ENCODE peak calls at places on chromosomes 2 and 18, in five cellular contexts. H, S, U, W and E are unnamed samples.

GRCh38 chr2:157257312-157258252 is at the start of gene GALNT5:
- DNase-seq in H (no peak), S (no peak), U (peak), W (peak), E (no peak)

GRCh38 chr2:207993141-207993763 is 32.1 kb downstream of the PLEKHM3 start:
- DNase-seq in H (peak), S (no peak), U (no peak), W (peak), E (no peak)

GRCh38 chr18:59988098-59988706 is 88.4 kb downstream of the PMAIP1 start:
- DNase-seq in H (peak), S (peak), U (peak), W (peak), E (no peak)

GRCh38 chr2:222939208-222939846 is 78.5 kb downstream of the ACSL3 start:
- DNase-seq in H (peak), S (no peak), U (peak), W (peak), E (peak)

GRCh38 chr2:8320305-8320704 is 361.6 kb upstream of the ID2 start:
- DNase-seq in H (no peak), S (no peak), U (no peak), W (no peak), E (no peak)

GRCh38 chr2:238158807-238159539 is at the start of gene ERFE:
- DNase-seq in H (peak), S (no peak), U (peak), W (peak), E (no peak)

GRCh38 chr2:217092710-217093379 is 233.0 kb upstream of the TNP1 start:
- DNase-seq in H (no peak), S (no peak), U (no peak), W (no peak), E (no peak)

GRCh38 chr2:17539596-17539992 is 902 bp upstream of the VSNL1 start:
- DNase-seq in H (no peak), S (no peak), U (peak), W (peak), E (no peak)

GRCh38 chr2:231308631-231309414 is 86.7 kb upstream of the B3GNT7 start:
- DNase-seq in H (no peak), S (no peak), U (no peak), W (peak), E (no peak)

GRCh38 chr2:240926516-240927389 is 20.6 kb downstream of the CROCC2 start:
- DNase-seq in H (no peak), S (no peak), U (peak), W (no peak), E (no peak)

GRCh38 chr18:24991661-24992060 is 360.3 kb downstream of the ZNF521 start:
- DNase-seq in H (no peak), S (no peak), U (no peak), W (no peak), E (no peak)

GRCh38 chr18:24991220-24991575 is 360.8 kb downstream of the ZNF521 start:
- DNase-seq in H (no peak), S (no peak), U (no peak), W (no peak), E (no peak)

GRCh38 chr18:24990548-24991219 is 361.3 kb downstream of the ZNF521 start:
- DNase-seq in H (no peak), S (no peak), U (no peak), W (no peak), E (no peak)

GRCh38 chr18:24987933-24988840 is 363.8 kb downstream of the ZNF521 start:
- DNase-seq in H (no peak), S (no peak), U (no peak), W (no peak), E (no peak)

DNA sequence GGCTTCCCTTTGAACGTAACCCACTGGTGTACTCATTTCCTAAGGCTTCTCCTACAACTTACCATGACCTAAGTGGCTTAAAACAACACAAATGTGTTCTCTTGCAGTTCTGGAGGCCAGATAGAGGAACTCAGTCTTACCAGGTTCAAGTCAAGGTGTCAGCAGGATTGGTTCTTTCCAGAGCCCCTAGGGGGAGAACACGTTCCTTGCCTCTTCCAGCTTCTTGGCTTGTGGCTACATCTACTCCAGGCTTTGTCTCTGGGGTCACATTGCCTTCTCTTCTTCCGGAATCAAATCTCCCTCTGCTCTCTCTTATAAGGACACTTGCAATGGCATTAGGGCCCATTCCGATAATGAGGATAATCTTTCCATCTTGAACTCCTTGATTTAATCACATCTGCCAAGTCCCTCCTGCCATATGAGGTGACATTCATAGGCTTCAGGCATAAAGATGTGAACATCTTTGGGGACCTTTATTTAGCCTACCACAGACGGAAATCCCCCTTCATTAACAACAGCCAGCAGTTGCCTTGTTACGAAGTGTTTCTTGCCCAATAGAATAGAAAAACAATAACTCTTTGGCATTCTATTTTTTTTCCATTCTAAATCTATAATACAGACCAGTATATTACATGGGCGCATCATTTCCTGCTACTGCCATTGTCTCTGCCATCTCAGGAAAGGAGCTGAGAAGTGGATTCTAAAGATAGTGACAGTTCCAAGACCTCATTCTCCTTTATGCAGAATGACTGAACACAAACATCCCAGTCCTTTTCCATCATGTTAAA is 362.0 kb downstream of the ZNF521 start:
- DNase-seq in H (no peak), S (no peak), U (no peak), W (peak), E (no peak)
- TF ChIP-seq CTCF in H (no peak), S (no peak), U (no peak), W (no peak), E (no peak)

GRCh38 chr18:26652501-26652900 is 104.1 kb upstream of the KCTD1 start:
- DNase-seq in H (no peak), S (no peak), U (no peak), W (no peak), E (no peak)

GRCh38 chr18:26650310-26651285 is 102.2 kb upstream of the KCTD1 start:
- DNase-seq in H (no peak), S (no peak), U (no peak), W (no peak), E (no peak)

GRCh38 chr18:26649193-26649543 is 100.8 kb upstream of the KCTD1 start:
- DNase-seq in H (no peak), S (no peak), U (peak), W (no peak), E (no peak)

GRCh38 chr18:26646897-26647296 is 98.5 kb upstream of the KCTD1 start:
- DNase-seq in H (no peak), S (no peak), U (no peak), W (no peak), E (no peak)

GRCh38 chr18:26648509-26649192 is 100.3 kb upstream of the KCTD1 start:
- DNase-seq in H (peak), S (no peak), U (no peak), W (no peak), E (no peak)
- H3K4me3 ChIP-seq in H (no peak), S (no peak), U (no peak), W (no peak), E (no peak)

GRCh38 chr2:60281730-60282129 is 271.7 kb downstream of the BCL11A start:
- DNase-seq in H (no peak), S (no peak), U (no peak), W (no peak), E (no peak)

GRCh38 chr2:60290534-60290933 is 262.9 kb downstream of the BCL11A start:
- DNase-seq in H (no peak), S (no peak), U (no peak), W (no peak), E (no peak)

GRCh38 chr2:60283633-60284032 is 269.8 kb downstream of the BCL11A start:
- DNase-seq in H (no peak), S (no peak), U (no peak), W (no peak), E (no peak)

GRCh38 chr2:60282886-60283285 is 270.6 kb downstream of the BCL11A start:
- DNase-seq in H (no peak), S (no peak), U (no peak), W (no peak), E (no peak)

DNA sequence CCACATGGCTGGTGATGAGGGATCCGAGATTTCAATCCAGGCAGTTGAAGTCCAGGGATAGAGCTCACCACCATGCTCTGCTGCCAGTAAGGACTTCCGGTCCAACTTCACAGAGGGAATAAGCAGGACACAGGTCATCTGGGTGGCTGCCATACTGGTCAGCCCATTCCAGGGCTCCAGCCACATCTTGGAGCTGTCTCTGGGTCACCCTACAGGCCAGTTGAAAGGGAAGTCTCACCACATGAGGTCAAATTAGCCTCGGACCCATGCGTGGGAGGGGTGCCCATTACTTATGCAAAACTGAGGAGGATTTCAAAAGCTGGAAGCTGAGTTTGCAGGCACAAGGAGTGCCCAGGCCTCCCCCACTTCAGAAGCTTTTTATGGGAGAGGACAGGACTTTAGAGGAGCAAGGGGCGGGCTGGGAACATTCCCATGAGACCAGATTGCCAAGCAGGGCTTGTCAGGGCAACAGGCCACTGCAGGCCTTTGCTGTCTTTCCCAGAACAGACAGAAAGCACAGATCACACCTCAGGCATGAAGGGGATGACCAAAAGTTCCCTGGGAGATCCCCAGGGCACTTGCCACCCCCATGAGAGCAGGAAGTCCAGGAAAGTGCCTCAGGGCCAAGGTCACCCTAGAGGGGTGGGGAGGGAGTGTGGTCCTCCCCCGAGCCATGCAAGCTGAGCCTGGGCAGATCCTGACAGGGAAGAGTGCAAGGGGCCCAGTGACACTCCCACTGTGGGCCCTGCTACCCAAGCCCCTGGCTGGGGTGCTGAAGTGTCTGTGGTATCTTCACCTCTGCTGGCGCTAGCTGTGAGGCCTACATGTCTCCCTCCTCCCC is 267.8 kb downstream of the BCL11A start:
- DNase-seq in H (peak), S (no peak), U (no peak), W (no peak), E (no peak)
- TF ChIP-seq CTCF in H (no peak), S (no peak), U (no peak), W (no peak), E (no peak)

DNA sequence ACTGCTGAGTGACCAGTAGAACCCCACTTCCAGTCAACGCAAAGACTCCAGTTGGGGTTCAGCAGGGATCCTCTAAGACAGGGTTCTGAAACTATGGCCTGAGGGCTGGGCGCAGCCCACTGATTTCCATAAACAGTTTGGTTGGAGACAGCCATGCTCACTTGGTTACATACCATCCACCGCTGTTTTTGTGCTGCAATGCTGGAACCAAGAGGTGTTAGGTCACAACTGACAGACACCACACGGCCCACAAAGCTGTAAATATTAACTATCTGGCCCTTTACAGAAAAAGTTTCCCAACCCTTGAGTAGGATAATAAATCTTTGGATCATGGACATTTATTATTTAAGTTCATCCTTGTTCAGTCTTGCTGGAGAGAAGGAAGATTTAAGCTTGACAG is 8.4 kb upstream of the CD226 start:
- DNase-seq in H (no peak), S (no peak), U (no peak), W (no peak), E (no peak)
- H3K4me3 ChIP-seq in H (no peak), S (no peak), U (no peak), W (no peak), E (no peak)

GRCh38 chr2:236798491-236798890 is 228.9 kb downstream of the ACKR3 start:
- DNase-seq in H (no peak), S (no peak), U (no peak), W (no peak), E (no peak)
- TF ChIP-seq CTCF in H (no peak), S (no peak), U (no peak), W (no peak), E (no peak)

DNA sequence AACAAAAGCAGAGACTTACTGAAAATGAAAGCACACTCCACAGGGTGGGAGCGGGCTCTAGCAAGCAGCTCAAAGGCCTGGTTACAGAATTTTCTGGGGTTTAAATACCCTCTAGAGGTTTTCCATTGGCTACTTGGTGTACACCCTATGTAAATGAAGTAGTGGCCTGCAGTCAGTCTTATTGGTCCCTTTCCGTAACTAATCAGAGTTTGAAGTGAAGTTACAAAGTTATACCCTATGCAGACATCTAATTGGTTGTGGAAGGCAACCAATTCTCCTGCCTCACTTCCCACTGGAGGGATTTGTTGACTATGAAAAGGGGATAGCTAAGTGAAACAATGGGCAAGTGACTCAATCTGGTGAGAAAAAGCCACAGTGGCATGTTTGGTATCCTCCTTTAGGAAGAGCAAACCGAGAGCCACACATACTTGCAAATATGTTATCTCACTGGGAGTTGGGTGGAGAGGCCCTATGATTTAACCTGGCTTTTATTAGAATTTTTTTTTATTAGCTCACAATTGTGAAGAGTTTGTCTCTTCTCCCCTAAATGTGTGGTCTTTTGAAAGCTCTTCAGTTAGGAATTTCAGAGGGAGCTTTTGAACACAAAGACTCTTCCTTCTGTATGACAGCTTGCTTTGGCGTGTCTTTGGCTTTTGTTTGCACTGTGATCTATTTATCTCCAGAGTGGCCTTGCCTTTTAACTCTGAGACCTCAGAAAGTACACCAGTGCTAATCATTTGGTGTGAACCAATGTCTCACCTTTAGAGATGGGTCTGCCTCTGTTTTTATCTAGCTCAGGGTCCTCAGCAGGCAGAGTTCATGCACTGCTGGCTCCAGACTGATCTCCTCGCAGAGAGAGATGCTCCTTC is 69.6 kb downstream of the MAP4K4 start:
- DNase-seq in H (no peak), S (peak), U (peak), W (peak), E (no peak)
- H3K4me3 ChIP-seq in H (no peak), S (no peak), U (no peak), W (no peak), E (no peak)

DNA sequence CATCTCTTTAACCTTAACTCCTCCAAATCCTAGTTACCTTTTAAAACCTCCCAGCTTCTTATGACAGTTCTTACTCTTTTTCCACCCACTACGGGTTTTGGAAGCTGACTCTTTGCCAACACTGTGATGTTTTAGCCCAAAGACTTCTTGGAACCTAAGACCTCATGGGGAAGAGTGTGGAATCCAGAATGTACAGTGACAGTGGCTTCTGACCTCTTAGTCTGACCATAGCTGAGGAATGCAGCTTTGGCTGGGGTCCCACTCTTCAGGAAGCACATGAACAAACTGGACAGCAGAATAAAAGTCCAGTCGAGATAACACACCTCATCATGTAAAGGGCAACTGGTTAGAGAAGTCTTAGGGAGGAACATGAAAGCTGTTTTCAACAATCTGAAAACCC is 161.1 kb upstream of the PKDCC start:
- DNase-seq in H (no peak), S (no peak), U (peak), W (peak), E (no peak)
- TF ChIP-seq CTCF in H (no peak), S (no peak), U (no peak), W (no peak), E (no peak)